ENCODE peak calls at places on chromosomes 16 and 17, in five cellular contexts. G is tibial nerve, B is A673, H is HCT116, Z is gastrocnemius medialis. L is an unnamed sample.

GRCh38 chr16:31460582-31461002 is 1.3 kb downstream of the ARMC5 start:
- DNase-seq in G (no peak), B (peak; percentile 64), H (peak; percentile 56), Z (no peak), L (no peak)

GRCh38 chr17:76672270-76672851 is 28.8 kb upstream of the ST6GALNAC1 start:
- DNase-seq in G (no peak), B (no peak), H (no peak), Z (no peak), L (no peak)

GRCh38 chr17:74825952-74826713 is 33.6 kb downstream of the GRIN2C start:
- DNase-seq in G (no peak), B (peak; percentile 58), H (no peak), Z (no peak), L (no peak)

GRCh38 chr17:41360291-41360995 is 9.2 kb downstream of the KRT33B start:
- DNase-seq in G (no peak), B (no peak), H (no peak), Z (no peak), L (no peak)

GRCh38 chr16:86662195-86662594 is 83.8 kb downstream of the FOXL1 start:
- DNase-seq in G (no peak), B (no peak), H (no peak), Z (no peak), L (no peak)

GRCh38 chr17:74119960-74120359 is 83.5 kb upstream of the RPL38 start:
- DNase-seq in G (no peak), B (no peak), H (no peak), Z (no peak), L (no peak)

GRCh38 chr17:2396568-2397246 is 4.2 kb downstream of the MNT start:
- DNase-seq in G (peak; percentile 91), B (peak; percentile 95), H (peak; percentile 93), Z (peak; percentile 89), L (peak; percentile 96)

GRCh38 chr16:67428146-67428731 is 2.7 kb upstream of the HSD11B2 start:
- DNase-seq in G (peak; percentile 44), B (peak; percentile 71), H (peak; percentile 42), Z (peak; percentile 64), L (peak; percentile 81)

GRCh38 chr16:12260647-12261262 is 284.2 kb downstream of the SNX29 start:
- DNase-seq in G (no peak), B (no peak), H (peak; percentile 36), Z (no peak), L (no peak)

GRCh38 chr16:569445-570254 is at the start of gene PIGQ:
- DNase-seq in G (no peak), B (peak; percentile 79), H (no peak), Z (peak; percentile 35), L (peak; percentile 57)

GRCh38 chr16:6726621-6727020 is 606.0 kb upstream of the RBFOX1 start:
- DNase-seq in G (no peak), B (no peak), H (no peak), Z (no peak), L (no peak)

GRCh38 chr17:81074875-81075274 is 39.9 kb downstream of the BAIAP2 start:
- DNase-seq in G (no peak), B (no peak), H (no peak), Z (no peak), L (no peak)

GRCh38 chr17:42194133-42194899 is at the start of gene GHDC:
- DNase-seq in G (peak; percentile 61), B (peak; percentile 64), H (peak; percentile 60), Z (peak; percentile 86), L (peak; percentile 87)

GRCh38 chr16:886802-887731 is 83.7 kb downstream of the LMF1 start:
- DNase-seq in G (no peak), B (no peak), H (no peak), Z (no peak), L (no peak)

GRCh38 chr17:46782250-46782953 is 36.1 kb downstream of the WNT3 start:
- DNase-seq in G (no peak), B (no peak), H (no peak), Z (no peak), L (peak; percentile 53)

GRCh38 chr17:967122-967521 is 12.5 kb downstream of the NXN start:
- DNase-seq in G (no peak), B (no peak), H (no peak), Z (no peak), L (no peak)

GRCh38 chr17:30913955-30914354 is 7.8 kb upstream of the ADAP2 start:
- DNase-seq in G (no peak), B (no peak), H (no peak), Z (no peak), L (no peak)

GRCh38 chr16:20901441-20902112 is 1.0 kb downstream of the LYRM1 start:
- DNase-seq in G (peak; percentile 34), B (peak; percentile 26), H (no peak), Z (peak; percentile 45), L (peak; percentile 53)

GRCh38 chr17:41548844-41549595 is 20.9 kb upstream of the KRT19 start:
- DNase-seq in G (peak; percentile 84), B (peak; percentile 74), H (peak; percentile 83), Z (peak; percentile 56), L (peak; percentile 74)

GRCh38 chr17:17729620-17730249 is 48.5 kb downstream of the RAI1 start:
- DNase-seq in G (no peak), B (no peak), H (peak; percentile 19), Z (no peak), L (peak; percentile 93)

GRCh38 chr16:61014869-61015268 is 1021.4 kb downstream of the CDH8 start:
- DNase-seq in G (no peak), B (no peak), H (no peak), Z (no peak), L (no peak)
- TF ChIP-seq CTCF in G (no peak), B (peak; percentile 15), H (no peak), Z (no peak), L (no peak)

GRCh38 chr17:5705081-5705875 is 121.0 kb upstream of the NLRP1 start:
- DNase-seq in G (no peak), B (peak; percentile 33), H (no peak), Z (no peak), L (no peak)
- H3K4me3 ChIP-seq in G (no peak overlapping the region), B (no peak overlapping the region), H (no peak overlapping the region), Z (no peak overlapping the region), L (no peak overlapping the region)

GRCh38 chr17:78390241-78391050 is 12.0 kb downstream of the PGS1 start:
- DNase-seq in G (no peak), B (peak; percentile 49), H (no peak), Z (no peak), L (no peak)
- H3K4me1 ChIP-seq in G (no peaks in the 10 kb centered on the region), B (peaks cover 6% of the 10 kb centered on the region), H (peaks cover 13% of the 10 kb centered on the region), Z (peaks cover 56% of the 10 kb centered on the region), L (peaks cover 43% of the 10 kb centered on the region)

GRCh38 chr17:7782237-7782636 is 51.8 kb upstream of the KDM6B start:
- DNase-seq in G (no peak), B (no peak), H (no peak), Z (no peak), L (no peak)
- TF ChIP-seq CTCF in G (no peak), B (peak; percentile 40), H (peak; percentile 86), Z (no peak), L (no peak)

GRCh38 chr17:48586355-48586924 is 3.6 kb downstream of the HOXB3 start:
- DNase-seq in G (no peak), B (peak; percentile 55), H (no peak), Z (no peak), L (no peak)

GRCh38 chr17:48579738-48580543 is 1.8 kb upstream of the HOXB4 start:
- DNase-seq in G (no peak), B (no peak), H (no peak), Z (no peak), L (no peak)

GRCh38 chr17:48583708-48584582 is 5.8 kb upstream of the HOXB4 start:
- DNase-seq in G (no peak), B (no peak), H (no peak), Z (no peak), L (no peak)

GRCh38 chr17:48578616-48579560 is 738 bp upstream of the HOXB4 start:
- DNase-seq in G (no peak), B (no peak), H (no peak), Z (no peak), L (no peak)

DNA sequence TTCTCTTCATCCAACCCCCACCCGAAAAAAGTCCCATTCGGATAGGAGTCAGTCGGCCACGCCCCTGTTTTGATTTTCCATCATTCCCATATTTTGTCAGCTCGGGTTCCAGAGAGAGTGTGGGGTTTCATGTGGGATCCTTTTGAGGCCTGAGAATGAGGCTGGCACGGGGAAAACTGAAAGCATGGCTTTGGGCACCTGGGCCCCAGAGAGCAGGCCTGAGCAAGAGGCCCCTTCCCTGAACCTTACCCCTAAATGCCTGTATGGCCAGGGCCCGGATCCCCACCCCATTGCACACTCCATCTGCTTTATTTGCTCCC is 4.6 kb upstream of the HOXB4 start:
- DNase-seq in G (no peak), B (no peak), H (no peak), Z (no peak), L (no peak)
- H3K4me3 ChIP-seq in G (peak overlapping the region; percentile 51), B (no peak overlapping the region), H (peak overlapping the region; percentile 57), Z (peak overlapping the region; percentile 56), L (no peak overlapping the region)

L was measured in thyroid gland.